ENCODE peak calls at places on chromosome 6, in five cellular contexts. One of them, this sample, is unnamed.

GRCh38 chr6:122735618-122736017 is 43.9 kb upstream of the FABP7 start:
- DNase-seq in activated CD8-positive, alpha-beta memory T cell treated with anti-CD3 and anti-CD28 coated beads, Interleukin-2, amount 50 U/mL, for 4 hours: no peak
- DNase-seq in left cardiac atrium: no peak
- DNase-seq in nucleus accumbens: no peak
- DNase-seq in lung: no peak
- DNase-seq in this sample: no peak

GRCh38 chr6:130161627-130162404 is 60.9 kb downstream of the SAMD3 start:
- DNase-seq in left cardiac atrium: peak; percentile 26
- DNase-seq in lung: no peak
- DNase-seq in activated CD8-positive, alpha-beta memory T cell treated with anti-CD3 and anti-CD28 coated beads, Interleukin-2, amount 50 U/mL, for 4 hours: no peak
- DNase-seq in nucleus accumbens: no peak
- DNase-seq in this sample: no peak

GRCh38 chr6:129312865-129313264 is 397.1 kb downstream of the ARHGAP18 start:
- DNase-seq in activated CD8-positive, alpha-beta memory T cell treated with anti-CD3 and anti-CD28 coated beads, Interleukin-2, amount 50 U/mL, for 4 hours: no peak
- DNase-seq in lung: no peak
- DNase-seq in nucleus accumbens: no peak
- DNase-seq in left cardiac atrium: no peak
- DNase-seq in this sample: no peak

GRCh38 chr6:11700118-11700718 is 78.4 kb downstream of the ADTRP start:
- DNase-seq in lung: no peak
- DNase-seq in activated CD8-positive, alpha-beta memory T cell treated with anti-CD3 and anti-CD28 coated beads, Interleukin-2, amount 50 U/mL, for 4 hours: no peak
- DNase-seq in nucleus accumbens: no peak
- DNase-seq in left cardiac atrium: no peak
- DNase-seq in this sample: no peak

GRCh38 chr6:77466055-77467028 is 3.1 kb upstream of the HTR1B start:
- DNase-seq in nucleus accumbens: no peak
- DNase-seq in lung: no peak
- DNase-seq in activated CD8-positive, alpha-beta memory T cell treated with anti-CD3 and anti-CD28 coated beads, Interleukin-2, amount 50 U/mL, for 4 hours: no peak
- DNase-seq in left cardiac atrium: peak; percentile 38
- DNase-seq in this sample: no peak

GRCh38 chr6:91681341-91681740 is 1094.5 kb upstream of the MAP3K7 start:
- DNase-seq in lung: no peak
- DNase-seq in left cardiac atrium: no peak
- DNase-seq in activated CD8-positive, alpha-beta memory T cell treated with anti-CD3 and anti-CD28 coated beads, Interleukin-2, amount 50 U/mL, for 4 hours: no peak
- DNase-seq in nucleus accumbens: no peak
- DNase-seq in this sample: no peak

GRCh38 chr6:37137201-37137880 is 32.6 kb upstream of the PIM1 start:
- DNase-seq in lung: no peak
- DNase-seq in activated CD8-positive, alpha-beta memory T cell treated with anti-CD3 and anti-CD28 coated beads, Interleukin-2, amount 50 U/mL, for 4 hours: peak; percentile 20
- DNase-seq in left cardiac atrium: no peak
- DNase-seq in nucleus accumbens: no peak
- DNase-seq in this sample: no peak

GRCh38 chr6:146595981-146596731 is 2.6 kb upstream of the ADGB start:
- DNase-seq in activated CD8-positive, alpha-beta memory T cell treated with anti-CD3 and anti-CD28 coated beads, Interleukin-2, amount 50 U/mL, for 4 hours: no peak
- DNase-seq in left cardiac atrium: no peak
- DNase-seq in nucleus accumbens: no peak
- DNase-seq in lung: no peak
- DNase-seq in this sample: no peak

GRCh38 chr6:37054580-37054979 is 49.1 kb downstream of the FGD2 start:
- DNase-seq in nucleus accumbens: no peak
- DNase-seq in left cardiac atrium: no peak
- DNase-seq in activated CD8-positive, alpha-beta memory T cell treated with anti-CD3 and anti-CD28 coated beads, Interleukin-2, amount 50 U/mL, for 4 hours: no peak
- DNase-seq in lung: no peak
- DNase-seq in this sample: no peak

GRCh38 chr6:38771111-38771694 is 56.1 kb downstream of the DNAH8 start:
- DNase-seq in lung: no peak
- DNase-seq in activated CD8-positive, alpha-beta memory T cell treated with anti-CD3 and anti-CD28 coated beads, Interleukin-2, amount 50 U/mL, for 4 hours: no peak
- DNase-seq in left cardiac atrium: no peak
- DNase-seq in nucleus accumbens: no peak
- DNase-seq in this sample: no peak

This sample was measured in right atrium auricular region.